ENCODE peak calls at places on chromosomes 13 and 19, in four cellular contexts. H is A549, X is gastrocnemius medialis, C is ovary. B is an unnamed sample.
A peak's percentile ranks its signal among the peaks of the same experiment; 100 is the strongest.

GRCh38 chr19:10167459-10167858 is 27.3 kb downstream of the DNMT1 start:
- DNase-seq in H (no peak), X (no peak), C (no peak), B (no peak)

GRCh38 chr13:94248454-94249233 is 230.8 kb downstream of the DCT start:
- DNase-seq in H (no peak), X (no peak), C (no peak), B (no peak)

GRCh38 chr13:98157188-98157587 is 14.3 kb downstream of the FARP1 start:
- DNase-seq in H (no peak), X (no peak), C (no peak), B (no peak)

GRCh38 chr19:43765109-43765876 is 10.5 kb upstream of the SMG9 start:
- DNase-seq in H (peak; percentile 95), X (peak; percentile 41), C (peak; percentile 44), B (no peak)

GRCh38 chr13:41004875-41005693 is 14.0 kb downstream of the ELF1 start:
- DNase-seq in H (no peak), X (no peak), C (no peak), B (no peak)

GRCh38 chr19:42088471-42089190 is 12.7 kb downstream of the ZNF574 start:
- DNase-seq in H (no peak), X (no peak), C (no peak), B (no peak)

GRCh38 chr13:113820813-113821651 is 42.8 kb downstream of the GAS6 start:
- DNase-seq in H (peak; percentile 69), X (peak; percentile 96), C (peak; percentile 83), B (no peak)

GRCh38 chr13:30196025-30196424 is 111.3 kb downstream of the KATNAL1 start:
- DNase-seq in H (no peak), X (no peak), C (no peak), B (no peak)

GRCh38 chr19:5031231-5032100 is 62.6 kb downstream of the KDM4B start:
- DNase-seq in H (peak; percentile 63), X (peak; percentile 80), C (peak; percentile 90), B (peak; percentile 83)

GRCh38 chr13:51435002-51435578 is 17.7 kb downstream of the INTS6 start:
- DNase-seq in H (peak; percentile 12), X (no peak), C (no peak), B (no peak)

GRCh38 chr13:103388839-103389238 is 322.6 kb upstream of the SLC10A2 start:
- DNase-seq in H (no peak), X (no peak), C (no peak), B (no peak)

GRCh38 chr13:78398743-78399410 is 204.5 kb downstream of the POU4F1 start:
- DNase-seq in H (no peak), X (no peak), C (no peak), B (no peak)

GRCh38 chr13:28719656-28720055 is 886 bp upstream of the SLC46A3 start:
- DNase-seq in H (no peak), X (no peak), C (no peak), B (no peak)

GRCh38 chr13:75495938-75496337 is 14.0 kb upstream of the TBC1D4 start:
- DNase-seq in H (no peak), X (no peak), C (no peak), B (no peak)

GRCh38 chr13:102561933-102562332 is 34.9 kb upstream of the TPP2 start:
- DNase-seq in H (no peak), X (no peak), C (no peak), B (no peak)

GRCh38 chr19:37362733-37363132 is 8.2 kb upstream of the ZNF527 start:
- DNase-seq in H (peak; percentile 62), X (no peak), C (no peak), B (no peak)

GRCh38 chr19:50858896-50859295 is 4.2 kb downstream of the KLK3 start:
- DNase-seq in H (no peak), X (no peak), C (no peak), B (no peak)

GRCh38 chr13:113623491-113624234 is 34.3 kb downstream of the ATP4B start:
- DNase-seq in H (no peak), X (no peak), C (no peak), B (no peak)

GRCh38 chr19:54463531-54464043 is at the start of gene LENG9:
- DNase-seq in H (peak; percentile 100), X (peak; percentile 98), C (peak; percentile 96), B (peak; percentile 99)

GRCh38 chr19:54462713-54463530 is 656 bp downstream of the LENG9 start:
- DNase-seq in H (peak; percentile 84), X (peak; percentile 56), C (peak; percentile 81), B (peak; percentile 77)

GRCh38 chr19:54460230-54461005 is 3.2 kb downstream of the LENG9 start:
- DNase-seq in H (no peak), X (no peak), C (no peak), B (no peak)

GRCh38 chr19:54461201-54462071 is 2.1 kb downstream of the LENG9 start:
- DNase-seq in H (no peak), X (no peak), C (no peak), B (no peak)

DNA sequence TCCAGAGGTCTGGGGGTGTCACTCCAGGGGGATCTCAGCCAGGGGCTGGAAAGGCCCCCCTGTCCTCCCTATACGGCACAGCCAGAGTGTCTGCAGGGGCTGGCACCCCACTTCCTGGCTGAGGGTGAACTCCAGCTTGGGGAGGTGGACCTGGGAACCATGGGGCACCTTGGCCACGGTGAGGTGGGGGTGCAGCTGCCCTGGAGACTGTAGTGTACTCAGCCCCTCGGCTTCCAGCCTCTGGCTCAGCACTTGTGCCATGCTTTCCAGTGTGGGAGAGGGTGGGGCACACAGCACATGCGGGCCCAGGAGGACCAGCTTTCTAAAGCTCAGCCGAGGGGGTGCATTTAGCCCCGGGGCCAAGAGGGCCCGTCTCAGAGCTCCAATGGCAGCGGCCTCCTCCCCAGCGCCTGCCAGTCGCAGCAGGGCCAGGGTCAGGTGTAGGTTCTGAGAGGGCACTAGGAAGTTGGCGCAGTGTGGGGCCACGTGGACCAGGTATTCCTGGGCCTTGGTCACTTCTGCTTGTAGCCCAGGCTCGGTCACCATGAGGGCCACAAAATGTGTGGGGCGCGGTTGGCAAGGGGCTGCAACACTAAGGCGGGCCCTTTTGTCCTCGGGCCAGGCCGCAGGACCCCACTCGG is 1.4 kb downstream of the LENG9 start:
- DNase-seq in H (no peak), X (no peak), C (peak; percentile 65), B (no peak)
- TF ChIP-seq POLR2A in H (peak; percentile 18), X (no peak), C (no peak), B (no peak)

GRCh38 chr19:46927106-46927505 is 66.3 kb downstream of the ARHGAP35 start:
- DNase-seq in H (no peak), X (no peak), C (no peak), B (peak; percentile 17)

GRCh38 chr19:46922465-46922864 is 61.7 kb downstream of the ARHGAP35 start:
- DNase-seq in H (no peak), X (no peak), C (no peak), B (no peak)

GRCh38 chr19:46926201-46927071 is 65.6 kb downstream of the ARHGAP35 start:
- DNase-seq in H (no peak), X (no peak), C (no peak), B (peak; percentile 10)

GRCh38 chr19:46925548-46925950 is 64.8 kb downstream of the ARHGAP35 start:
- DNase-seq in H (peak; percentile 85), X (no peak), C (no peak), B (no peak)

DNA sequence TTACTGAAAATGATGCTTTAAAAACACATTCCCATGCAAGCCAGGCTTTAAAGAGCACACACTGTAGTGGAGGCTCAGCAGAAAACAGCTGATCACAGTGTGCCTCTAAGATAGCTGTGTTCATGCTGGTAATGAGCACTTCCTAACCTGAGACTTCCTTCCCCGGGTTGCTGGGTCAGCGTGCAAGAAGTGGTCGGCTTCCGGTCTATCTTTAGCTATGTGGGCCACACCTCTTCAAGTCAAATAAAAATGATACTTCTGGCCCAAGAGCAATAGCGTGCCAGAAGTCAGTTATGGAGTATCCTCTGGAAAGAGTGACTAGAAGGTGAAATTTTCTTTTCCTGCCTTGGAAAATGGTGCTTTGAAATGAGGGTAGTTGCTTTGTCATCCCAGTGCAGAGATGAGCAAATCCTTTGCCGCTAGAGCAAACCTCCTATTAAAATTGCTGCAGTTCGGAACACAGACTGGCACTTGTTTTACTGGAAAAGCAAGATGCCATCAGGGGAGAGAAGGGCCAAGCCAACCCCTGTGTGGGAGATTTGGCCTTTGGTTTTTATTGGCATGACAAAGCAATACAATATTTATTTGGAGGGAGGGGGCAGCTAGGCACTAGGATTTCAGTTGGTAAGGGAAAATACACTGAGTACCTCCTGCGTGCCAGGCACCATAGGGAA is 64.2 kb downstream of the ARHGAP35 start:
- DNase-seq in H (peak; percentile 70), X (no peak), C (no peak), B (no peak)
- H3K4me3 ChIP-seq in H (peak overlapping the region; percentile 1), X (peak overlapping the region; percentile 10), C (no peak overlapping the region), B (no peak overlapping the region)

DNA sequence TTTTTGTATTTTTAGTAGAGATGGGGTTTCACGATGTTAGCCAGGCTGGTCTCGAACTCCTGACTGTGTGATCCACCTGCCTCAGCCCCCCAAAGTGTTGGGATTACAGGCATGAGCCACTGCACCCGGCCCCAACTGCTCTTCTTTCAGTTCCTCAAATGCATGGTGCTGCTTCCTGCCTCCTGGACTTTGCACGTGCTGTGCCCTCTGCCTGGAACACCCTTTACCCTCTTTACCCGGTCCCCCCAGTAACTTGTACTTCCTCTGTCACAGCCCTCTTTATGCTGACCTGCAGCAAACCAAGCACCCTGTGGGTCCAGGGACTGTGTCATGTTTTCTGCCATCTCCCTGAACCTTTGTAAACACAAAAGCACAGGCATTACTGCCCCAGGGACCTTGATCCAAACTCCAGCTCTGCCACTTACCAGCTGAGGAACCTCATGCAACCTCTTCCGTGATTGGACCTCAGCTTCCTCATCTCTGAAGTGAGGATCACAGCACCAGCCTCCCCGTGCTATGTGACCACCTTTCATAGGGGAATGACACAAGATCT is 3.8 kb downstream of the BLVRB start:
- DNase-seq in H (peak; percentile 58), X (no peak), C (no peak), B (peak; percentile 71)
- TF ChIP-seq POLR2A in H (no peak), X (no peak), C (no peak), B (no peak)

GRCh38 chr13:31945202-31945978 is 86.2 kb upstream of the FRY start:
- DNase-seq in H (peak; percentile 10), X (peak; percentile 77), C (no peak), B (peak; percentile 57)

GRCh38 chr13:31947105-31947504 is 84.5 kb upstream of the FRY start:
- DNase-seq in H (no peak), X (no peak), C (no peak), B (no peak)

GRCh38 chr13:31946091-31946770 is 85.3 kb upstream of the FRY start:
- DNase-seq in H (no peak), X (no peak), C (no peak), B (no peak)

GRCh38 chr13:31943591-31943990 is 88.0 kb upstream of the FRY start:
- DNase-seq in H (no peak), X (no peak), C (no peak), B (no peak)

DNA sequence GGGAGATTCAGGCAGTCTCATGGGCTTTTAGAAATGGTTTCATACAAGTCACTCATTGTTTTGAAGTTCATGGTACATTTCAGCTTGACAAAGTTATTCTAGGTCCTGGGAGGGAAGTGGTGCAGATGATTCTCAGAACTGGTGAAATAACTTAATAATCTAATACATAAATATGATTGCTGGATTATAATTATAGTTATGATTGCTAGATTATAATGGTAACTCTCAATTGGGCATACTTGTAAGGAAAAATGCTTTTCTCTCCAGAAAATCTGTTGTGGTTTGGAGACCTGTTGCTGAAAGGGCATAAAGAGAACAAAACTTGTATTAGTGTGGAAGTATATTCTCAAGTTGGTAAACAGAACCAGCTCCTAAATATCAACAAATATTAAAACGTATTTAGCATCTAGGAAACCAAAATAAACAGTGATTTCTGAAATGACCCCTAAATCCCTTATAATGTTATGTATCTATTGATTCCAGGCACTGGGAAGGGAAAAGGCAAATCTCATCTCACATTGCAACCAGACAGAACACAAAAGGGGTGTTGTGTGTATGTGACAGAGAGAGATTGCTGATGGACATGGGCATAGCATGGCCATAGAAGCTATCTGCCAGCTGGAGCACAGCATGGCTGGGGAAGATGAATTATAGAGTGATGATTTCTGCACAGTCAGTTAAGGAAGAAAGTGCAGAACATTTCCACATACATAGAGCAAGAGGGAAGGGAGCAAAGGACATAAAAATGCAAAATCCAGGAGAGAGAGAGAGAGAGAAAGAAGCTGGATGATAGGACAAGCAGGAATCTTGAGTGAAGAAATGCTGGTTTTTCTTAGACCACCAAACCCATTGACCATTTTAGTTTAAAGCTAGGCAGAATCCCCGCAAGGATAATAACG is 87.1 kb upstream of the FRY start:
- DNase-seq in H (no peak), X (no peak), C (no peak), B (no peak)
- H3K4me3 ChIP-seq in H (no peak overlapping the region), X (no peak overlapping the region), C (no peak overlapping the region), B (no peak overlapping the region)